ENCODE peak calls at places on chromosomes 6 and 20, in nine cellular contexts. U, S, T, I, L, D, R, V and Q are unnamed samples.
A peak's percentile ranks its signal among the peaks of the same experiment; 100 is the strongest.

GRCh38 chr20:47456952-47457724 is 44.5 kb upstream of the NCOA3 start:
- DNase-seq in U (peak; percentile 28), S (no peak), T (no peak), I (no peak), L (no peak), D (peak; percentile 54), R (no peak), V (peak; percentile 76), Q (peak; percentile 85)

GRCh38 chr6:123771126-123771525 is 32.5 kb upstream of the NKAIN2 start:
- DNase-seq in U (no peak), S (no peak), T (no peak), I (no peak), L (no peak), D (no peak), R (no peak), V (no peak), Q (no peak)

GRCh38 chr20:3739926-3740599 is 7.6 kb downstream of the HSPA12B start:
- DNase-seq in U (no peak), S (no peak), T (no peak), I (no peak), L (no peak), D (no peak), R (no peak), V (no peak), Q (no peak)

GRCh38 chr6:21539621-21540100 is 53.9 kb upstream of the SOX4 start:
- DNase-seq in U (no peak), S (no peak), T (peak; percentile 17), I (no peak), L (no peak), D (no peak), R (no peak), V (no peak), Q (no peak)

GRCh38 chr6:13488015-13488895 is 855 bp upstream of the GFOD1 start:
- DNase-seq in U (peak; percentile 47), S (peak; percentile 6), T (peak; percentile 70), I (peak; percentile 5), L (peak; percentile 35), D (peak; percentile 14), R (no peak), V (peak; percentile 49), Q (peak; percentile 25)

GRCh38 chr6:44779130-44779826 is 391.8 kb downstream of the CDC5L start:
- DNase-seq in U (no peak), S (no peak), T (no peak), I (no peak), L (no peak), D (no peak), R (no peak), V (no peak), Q (no peak)

GRCh38 chr20:63945031-63945658 is 11.1 kb downstream of the UCKL1 start:
- DNase-seq in U (no peak), S (no peak), T (no peak), I (no peak), L (no peak), D (no peak), R (no peak), V (no peak), Q (no peak)

GRCh38 chr6:29547573-29547972 is 12.0 kb downstream of the UBD start:
- DNase-seq in U (no peak), S (no peak), T (no peak), I (no peak), L (no peak), D (no peak), R (no peak), V (no peak), Q (no peak)

GRCh38 chr6:138421608-138422007 is 17.6 kb downstream of the HEBP2 start:
- DNase-seq in U (no peak), S (no peak), T (no peak), I (no peak), L (no peak), D (no peak), R (no peak), V (no peak), Q (no peak)

GRCh38 chr6:136640132-136640915 is 90.1 kb upstream of the MAP7 start:
- DNase-seq in U (no peak), S (no peak), T (no peak), I (no peak), L (no peak), D (no peak), R (no peak), V (peak; percentile 53), Q (no peak)

GRCh38 chr6:107079429-107079828 is 35.9 kb downstream of the BEND3 start:
- DNase-seq in U (no peak), S (no peak), T (peak; percentile 33), I (no peak), L (no peak), D (no peak), R (no peak), V (no peak), Q (no peak)

GRCh38 chr6:21022343-21023107 is 488.3 kb downstream of the CDKAL1 start:
- DNase-seq in U (no peak), S (no peak), T (peak; percentile 60), I (no peak), L (peak; percentile 87), D (no peak), R (no peak), V (no peak), Q (peak; percentile 73)

GRCh38 chr6:122735618-122736017 is 43.9 kb upstream of the FABP7 start:
- DNase-seq in U (no peak), S (no peak), T (no peak), I (no peak), L (no peak), D (no peak), R (no peak), V (no peak), Q (peak; percentile 85)

GRCh38 chr6:44704240-44705150 is 317.0 kb downstream of the CDC5L start:
- DNase-seq in U (no peak), S (no peak), T (no peak), I (no peak), L (no peak), D (peak; percentile 67), R (no peak), V (no peak), Q (no peak)

GRCh38 chr6:97867177-97867576 is 584.2 kb upstream of the MMS22L start:
- DNase-seq in U (no peak), S (no peak), T (no peak), I (no peak), L (no peak), D (no peak), R (no peak), V (no peak), Q (no peak)

GRCh38 chr6:52820198-52820597 is 16.6 kb upstream of the GSTA1 start:
- DNase-seq in U (no peak), S (no peak), T (no peak), I (no peak), L (no peak), D (no peak), R (no peak), V (peak; percentile 54), Q (no peak)

GRCh38 chr6:16092990-16093389 is 35.9 kb upstream of the MYLIP start:
- DNase-seq in U (no peak), S (no peak), T (no peak), I (no peak), L (no peak), D (no peak), R (no peak), V (no peak), Q (no peak)

GRCh38 chr6:14661188-14661587 is 543.6 kb downstream of the CD83 start:
- DNase-seq in U (peak; percentile 24), S (peak; percentile 24), T (no peak), I (no peak), L (no peak), D (peak; percentile 49), R (peak; percentile 31), V (no peak), Q (no peak)